ENCODE peak calls at places on chromosomes 12 and 14, in seven cellular contexts. J is cardiac muscle cell, Z is upper lobe of right lung, D is transverse colon, F is thoracic aorta, V is aorta, U is fibroblast of lung. X is an unnamed sample.

GRCh38 chr14:104927901-104928300 is 3.2 kb downstream of the PLD4 start:
- DNase-seq in Z (no peak), V (peak; percentile 67), D (no peak), U (no peak), F (no peak), J (no peak), X (peak; percentile 63)

GRCh38 chr12:55732288-55732687 is 3.5 kb upstream of the CD63 start:
- DNase-seq in U (no peak), F (no peak), J (no peak), Z (no peak), D (no peak), V (no peak), X (peak; percentile 19)

GRCh38 chr14:32940711-32941667 is 2.3 kb downstream of the NPAS3 start:
- DNase-seq in V (no peak), D (no peak), U (no peak), Z (no peak), F (no peak), J (no peak), X (no peak)

GRCh38 chr12:124754949-124755800 is 108.5 kb downstream of the SCARB1 start:
- DNase-seq in U (peak; percentile 87), Z (peak; percentile 95), V (peak; percentile 84), J (no peak), F (peak; percentile 59), D (peak; percentile 73), X (peak; percentile 83)

GRCh38 chr14:56172571-56172971 is 54.4 kb downstream of the PELI2 start:
- DNase-seq in V (no peak), Z (no peak), J (no peak), D (no peak), U (peak; percentile 91), F (no peak), X (no peak)

GRCh38 chr12:104166465-104166864 is 28.5 kb upstream of the NFYB start:
- DNase-seq in Z (no peak), U (peak; percentile 78), F (no peak), V (no peak), J (no peak), D (no peak), X (no peak)

GRCh38 chr12:8992086-8992409 is 2.7 kb downstream of the KLRG1 start:
- DNase-seq in F (no peak), U (no peak), Z (no peak), D (no peak), V (no peak), J (no peak), X (no peak)

GRCh38 chr12:100793182-100793581 is 1.4 kb upstream of the ANO4 start:
- DNase-seq in V (no peak), Z (no peak), J (no peak), U (peak; percentile 78), F (no peak), D (no peak), X (no peak)

GRCh38 chr12:15364221-15365170 is 42.2 kb downstream of the PTPRO start:
- DNase-seq in J (no peak), Z (no peak), F (no peak), U (peak; percentile 71), D (no peak), V (no peak), X (no peak)

GRCh38 chr14:44412858-44413569 is 94.1 kb downstream of the FSCB start:
- DNase-seq in J (peak; percentile 54), F (no peak), D (no peak), V (no peak), U (no peak), Z (no peak), X (no peak)

GRCh38 chr12:56189336-56189917 is at the start of gene SMARCC2:
- DNase-seq in D (peak; percentile 94), U (peak; percentile 75), F (peak; percentile 47), V (peak; percentile 96), J (peak; percentile 93), Z (peak; percentile 94), X (peak; percentile 99)

GRCh38 chr12:127191124-127191523 is 1075.8 kb upstream of the TMEM132C start:
- DNase-seq in F (no peak), D (no peak), V (no peak), Z (no peak), U (peak; percentile 85), J (no peak), X (no peak)

GRCh38 chr14:63478024-63478423 is 65.2 kb downstream of the PPP2R5E start:
- DNase-seq in J (no peak), D (no peak), U (no peak), F (no peak), V (no peak), Z (no peak), X (no peak)

GRCh38 chr14:87334997-87335675 is 657.8 kb downstream of the GALC start:
- DNase-seq in V (no peak), Z (no peak), D (no peak), J (no peak), F (no peak), U (no peak), X (no peak)

GRCh38 chr14:72716471-72716870 is 177.4 kb downstream of the DPF3 start:
- DNase-seq in F (no peak), Z (no peak), U (no peak), D (no peak), V (no peak), J (no peak), X (no peak)

GRCh38 chr14:49249022-49249421 is 337.2 kb downstream of the RPS29 start:
- DNase-seq in D (no peak), Z (no peak), J (no peak), U (peak; percentile 42), F (no peak), V (no peak), X (no peak)

GRCh38 chr12:117875652-117876491 is 92.9 kb downstream of the KSR2 start:
- DNase-seq in Z (no peak), D (no peak), V (no peak), U (peak; percentile 53), F (no peak), J (peak; percentile 56), X (peak; percentile 84)

GRCh38 chr12:124191024-124191359 is 103.9 kb upstream of the RFLNA start:
- DNase-seq in J (no peak), F (no peak), V (no peak), D (no peak), Z (no peak), U (peak; percentile 20), X (peak; percentile 67)

GRCh38 chr12:46386360-46386867 is 13.8 kb upstream of the SLC38A2 start:
- DNase-seq in U (peak; percentile 98), Z (no peak), J (no peak), F (no peak), V (no peak), D (no peak), X (no peak)

GRCh38 chr14:49860988-49861387 is 8.4 kb upstream of the NEMF start:
- DNase-seq in J (no peak), D (no peak), F (no peak), V (no peak), Z (no peak), U (no peak), X (no peak)

GRCh38 chr12:116133609-116134214 is 143.8 kb downstream of the MED13L start:
- DNase-seq in F (no peak), J (no peak), Z (no peak), V (no peak), U (no peak), D (no peak), X (no peak)

GRCh38 chr12:132523576-132524331 is 33.8 kb downstream of the FBRSL1 start:
- DNase-seq in D (peak; percentile 73), F (no peak), U (no peak), J (peak; percentile 72), V (peak; percentile 90), Z (peak; percentile 83), X (no peak)

GRCh38 chr14:50362791-50363733 is 33.6 kb downstream of the CDKL1 start:
- DNase-seq in F (no peak), Z (no peak), U (no peak), J (no peak), V (no peak), D (no peak), X (no peak)

GRCh38 chr14:79967001-79967400 is 244.3 kb downstream of the DIO2 start:
- DNase-seq in J (no peak), U (peak; percentile 63), Z (no peak), V (no peak), D (no peak), F (no peak), X (no peak)

DNA sequence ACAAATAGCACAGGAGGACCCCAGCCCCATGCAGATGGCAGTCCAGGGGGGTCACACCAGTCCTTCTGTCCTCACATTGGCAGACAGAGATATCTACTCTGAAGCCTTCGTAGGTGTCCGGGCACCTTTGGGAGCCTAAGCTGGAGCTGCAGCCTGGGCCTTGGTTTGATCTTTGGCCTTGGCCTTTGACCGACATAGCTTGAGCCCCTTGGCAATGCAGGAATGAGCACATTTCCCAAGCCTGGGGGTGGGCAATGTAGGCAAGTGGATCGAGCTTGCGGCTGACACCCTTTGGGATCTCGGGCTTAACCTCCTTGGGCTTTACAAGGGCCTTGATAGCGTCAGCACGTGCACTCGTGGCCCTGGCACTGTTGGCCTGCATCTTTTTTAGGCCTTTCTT is 6.4 kb downstream of the COQ5 start:
- DNase-seq in U (no peak), V (no peak), J (no peak), D (no peak), Z (no peak), F (no peak), X (no peak)
- H3K36me3 ChIP-seq in U (no peaks in the 10 kb centered on the region), V (no peaks in the 10 kb centered on the region), J (peaks cover 2% of the 10 kb centered on the region), D (no peaks in the 10 kb centered on the region), Z (no peaks in the 10 kb centered on the region), F (no peaks in the 10 kb centered on the region), X (peaks cover 7% of the 10 kb centered on the region)

DNA sequence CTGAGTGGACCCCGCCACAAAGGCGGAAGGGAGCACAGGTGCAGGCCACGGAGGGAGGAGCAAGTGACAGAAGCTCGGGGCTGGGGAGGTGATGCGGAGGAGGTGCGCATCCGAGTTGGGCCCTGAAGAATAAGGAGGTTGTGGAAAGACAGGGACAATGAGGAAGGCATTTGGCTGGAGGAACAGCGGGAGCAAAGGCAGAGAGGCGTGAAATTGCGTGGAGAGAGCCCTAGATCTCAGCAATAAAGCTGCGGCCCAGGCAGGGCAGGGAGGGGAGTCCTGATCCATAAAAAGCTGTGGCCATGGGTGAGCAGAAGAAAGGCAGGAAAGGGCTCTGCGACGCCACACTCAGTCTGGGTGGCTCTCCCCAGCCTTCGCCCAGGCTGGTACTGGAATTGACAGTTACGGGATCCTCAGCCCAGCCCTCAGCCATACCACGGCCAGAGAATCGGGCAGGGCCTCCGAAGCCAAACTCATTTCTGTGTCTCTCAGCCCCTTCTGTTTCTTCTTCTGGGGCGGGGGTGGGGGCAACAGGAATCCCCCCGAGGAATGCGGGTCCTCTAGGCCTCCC is 2.2 kb downstream of the FIGNL2 start:
- DNase-seq in Z (no peak), J (no peak), F (no peak), U (no peak), V (no peak), D (no peak), X (peak; percentile 75)
- H3K4me3 ChIP-seq in Z (peak overlapping the region; percentile 56), J (peak overlapping the region; percentile 66), F (peak overlapping the region; percentile 69), U (no peak overlapping the region), V (no peak overlapping the region), D (peak overlapping the region; percentile 52), X (peak overlapping the region; percentile 12)

DNA sequence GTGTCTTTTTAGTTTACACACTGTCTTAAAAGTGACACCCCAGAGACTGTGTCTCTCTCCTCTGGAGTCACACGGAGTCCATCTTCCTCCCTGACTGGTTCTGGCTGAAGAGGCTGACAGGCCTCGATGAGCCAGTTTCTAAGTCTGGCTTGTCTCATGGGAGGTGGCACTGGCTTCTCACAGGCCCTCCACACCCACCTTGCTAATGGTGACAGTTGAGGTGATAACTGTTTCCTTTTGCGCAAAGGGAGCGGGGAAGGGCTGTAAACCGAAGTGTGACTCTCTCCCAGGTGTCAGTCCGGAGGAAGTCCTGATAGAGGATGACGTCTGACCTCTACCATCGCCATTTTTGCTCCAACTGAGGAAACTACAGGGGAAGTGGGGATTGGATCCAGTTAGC is 30.2 kb downstream of the KCTD10 start:
- DNase-seq in U (no peak), J (peak; percentile 48), D (peak; percentile 55), V (no peak), Z (no peak), F (no peak), X (no peak)
- H3K36me3 ChIP-seq in U (peaks cover 17% of the 10 kb centered on the region), J (peaks cover 10% of the 10 kb centered on the region), D (peaks cover 4% of the 10 kb centered on the region), V (peaks cover 2% of the 10 kb centered on the region), Z (peaks cover 74% of the 10 kb centered on the region), F (peaks cover 17% of the 10 kb centered on the region), X (peaks cover 11% of the 10 kb centered on the region)

GRCh38 chr12:39935275-39935674 is 170.6 kb downstream of the SLC2A13 start:
- DNase-seq in Z (no peak), U (peak; percentile 29), V (no peak), J (no peak), D (no peak), F (no peak), X (no peak)
- H3K4me3 ChIP-seq in Z (no peak overlapping the region), U (no peak overlapping the region), V (no peak overlapping the region), J (no peak overlapping the region), D (no peak overlapping the region), F (no peak overlapping the region), X (no peak overlapping the region)